ENCODE peak calls at places on chromosomes 1 and 21, in four cellular contexts. B is HepG2, O is GM12878, M is SK-N-SH. C is an unnamed sample.

GRCh38 chr1:174044418-174045222 is 22.5 kb upstream of the RC3H1 start:
- DNase-seq in O (no peak), M (no peak), B (no peak), C (no peak)

GRCh38 chr1:156436319-156437043 is 64.1 kb downstream of the MEF2D start:
- DNase-seq in M (no peak), B (no peak), O (no peak), C (no peak)

GRCh38 chr1:181206513-181206912 is 118.0 kb downstream of the IER5 start:
- DNase-seq in M (no peak), B (no peak), O (no peak), C (no peak)

GRCh38 chr1:4573521-4573920 is 80.9 kb upstream of the AJAP1 start:
- DNase-seq in M (no peak), O (no peak), B (no peak), C (no peak)

GRCh38 chr1:170665625-170666024 is 1.7 kb downstream of the PRRX1 start:
- DNase-seq in M (no peak), O (no peak), B (no peak), C (no peak)

GRCh38 chr1:17791055-17791390 is 35.9 kb downstream of the ACTL8 start:
- DNase-seq in M (no peak), O (no peak), B (no peak), C (no peak)

GRCh38 chr21:17538576-17538975 is 25.7 kb downstream of the CXADR start:
- DNase-seq in O (no peak), B (no peak), M (no peak), C (no peak)

GRCh38 chr21:26966978-26967913 is at the start of gene ADAMTS5:
- DNase-seq in O (no peak), B (no peak), M (peak; percentile 80), C (no peak)

GRCh38 chr1:96978867-96979266 is 257.3 kb downstream of the PTBP2 start:
- DNase-seq in B (no peak), M (no peak), O (no peak), C (no peak)
- TF ChIP-seq NFIC in B (no peak), M (no peak), O (no peak), C (no peak)

GRCh38 chr1:171807547-171807946 is 26.1 kb downstream of the METTL13 start:
- DNase-seq in B (no peak), O (no peak), M (no peak), C (no peak)

GRCh38 chr1:171816300-171816901 is 24.9 kb upstream of the DNM3 start:
- DNase-seq in M (no peak), B (no peak), O (no peak), C (no peak)

GRCh38 chr1:171814692-171815091 is 26.6 kb upstream of the DNM3 start:
- DNase-seq in M (no peak), B (no peak), O (no peak), C (no peak)

GRCh38 chr1:171809834-171810233 is 28.4 kb downstream of the METTL13 start:
- DNase-seq in M (no peak), B (no peak), O (no peak), C (no peak)

DNA sequence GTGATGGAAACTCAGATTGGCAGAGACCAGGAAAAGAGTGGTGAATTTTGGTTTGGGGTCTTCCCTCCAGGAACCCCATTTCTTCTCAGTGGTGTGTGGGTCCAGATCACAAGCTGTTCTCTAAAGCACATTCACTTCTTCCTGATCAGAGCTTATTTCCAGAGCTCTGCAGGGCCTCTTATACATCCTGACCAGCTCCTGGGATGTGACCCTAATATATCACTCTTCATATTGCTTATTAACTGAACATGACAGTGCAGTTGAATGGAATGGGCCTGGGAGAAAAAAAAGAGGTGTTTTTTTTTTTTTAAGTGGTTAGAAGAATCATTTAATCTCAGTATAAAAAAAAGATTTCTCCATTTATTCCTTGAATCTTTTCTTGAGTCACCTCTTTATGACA is 29.6 kb upstream of the DNM3 start:
- DNase-seq in M (no peak), O (no peak), B (no peak), C (no peak)
- TF ChIP-seq NFIC in M (no peak), O (no peak), B (no peak), C (no peak)

GRCh38 chr1:37274491-37274890 is 199.9 kb upstream of the ZC3H12A start:
- DNase-seq in O (no peak), M (no peak), B (no peak), C (no peak)
- TF ChIP-seq NFIC in O (no peak), M (no peak), B (no peak), C (no peak)

DNA sequence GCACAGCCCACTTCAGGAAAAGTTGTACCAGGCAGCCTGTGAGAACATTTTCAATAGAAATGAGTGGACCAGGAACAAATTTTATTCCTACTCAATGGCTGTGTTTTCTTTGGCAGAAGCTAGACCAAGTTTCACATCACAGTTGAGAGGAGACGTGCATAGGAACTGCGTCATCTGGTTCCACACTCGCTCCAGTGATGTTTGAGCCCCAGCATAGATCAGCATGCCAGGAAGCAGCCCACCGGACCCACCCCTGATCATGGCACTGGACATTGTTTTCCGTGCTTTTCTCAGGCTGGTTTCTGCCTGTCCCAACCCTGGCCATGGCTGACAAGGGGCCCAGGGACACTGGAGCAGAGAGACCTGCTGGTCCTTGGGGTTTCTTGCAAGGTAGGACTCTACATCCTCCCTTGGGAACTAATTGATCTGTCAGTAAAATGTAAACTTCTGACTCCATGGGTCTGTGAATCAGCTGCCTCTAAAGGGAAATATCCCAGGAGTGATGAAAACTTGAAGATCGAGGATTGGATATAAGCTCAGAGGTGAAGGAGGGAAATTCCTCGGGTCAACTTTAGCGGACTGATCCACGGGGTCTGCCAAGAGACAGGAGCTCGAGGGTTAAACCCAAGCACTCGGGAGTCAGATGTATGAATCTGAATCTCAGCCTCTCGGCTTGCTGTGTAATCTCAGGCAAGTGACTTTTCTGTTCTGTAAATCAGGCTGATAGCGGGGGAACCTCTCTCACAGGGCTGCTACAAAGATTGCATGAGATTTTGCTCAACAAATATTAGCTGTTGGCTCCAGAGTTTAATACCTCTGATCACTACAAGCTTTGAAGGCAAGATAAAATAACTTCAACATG is 35.7 kb downstream of the NEK2 start:
- DNase-seq in B (peak; percentile 78), O (no peak), M (no peak), C (no peak)
- TF ChIP-seq NFIC in B (no peak), O (no peak), M (peak; percentile 90), C (no peak)

GRCh38 chr1:21652101-21652936 is 16.8 kb downstream of the RAP1GAP start:
- DNase-seq in M (no peak), B (no peak), O (no peak), C (no peak)
- TF ChIP-seq NFIC in M (no peak), B (no peak), O (no peak), C (no peak)

DNA sequence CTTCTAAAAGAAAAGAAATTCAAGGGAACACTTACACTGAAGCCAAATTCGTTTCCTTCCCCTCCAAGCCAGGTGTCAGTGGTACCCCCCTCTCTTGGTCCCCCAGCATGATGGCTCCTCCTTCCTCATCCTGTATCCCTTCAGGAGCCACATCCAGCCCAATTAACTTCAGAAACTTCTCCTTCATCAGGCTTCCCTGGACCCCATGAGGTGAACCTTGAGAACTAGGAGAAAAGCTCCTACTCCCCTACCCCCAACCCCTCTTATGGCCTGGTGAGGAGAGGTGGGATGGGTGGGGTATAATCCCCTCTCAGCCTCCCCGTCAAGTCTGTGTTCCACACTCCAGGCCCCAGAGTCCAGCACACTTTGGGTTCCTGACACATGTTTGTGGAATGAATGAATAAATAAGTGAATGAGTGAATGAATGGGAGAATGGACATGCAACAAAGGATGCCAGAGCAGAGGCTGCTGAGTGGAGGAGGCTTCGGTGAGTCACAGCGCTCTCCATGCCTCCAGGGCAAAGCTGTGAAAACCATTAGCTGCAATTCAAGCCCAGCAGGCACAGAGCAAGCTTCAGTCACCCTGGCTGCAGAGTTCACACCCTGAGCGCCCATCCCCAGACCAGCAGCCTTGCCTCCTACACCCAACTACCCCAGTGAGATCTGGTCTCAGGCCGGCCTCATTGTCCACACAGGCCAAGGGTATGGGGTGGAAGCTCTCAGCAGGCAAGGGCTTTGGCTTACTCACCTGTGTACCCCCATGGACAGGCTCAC is 43.8 kb downstream of the BATF3 start:
- DNase-seq in O (no peak), B (no peak), M (no peak), C (no peak)
- TF ChIP-seq NFIC in O (no peak), B (no peak), M (no peak), C (no peak)

GRCh38 chr1:11179125-11179524 is 10.0 kb upstream of the ANGPTL7 start:
- DNase-seq in B (no peak), O (no peak), M (no peak), C (no peak)

GRCh38 chr1:11178021-11179015 is 10.8 kb upstream of the ANGPTL7 start:
- DNase-seq in O (no peak), B (no peak), M (no peak), C (no peak)

GRCh38 chr1:11176081-11176706 is 13.0 kb upstream of the ANGPTL7 start:
- DNase-seq in M (no peak), O (no peak), B (no peak), C (no peak)

GRCh38 chr1:11184973-11185372 is 4.2 kb upstream of the ANGPTL7 start:
- DNase-seq in O (no peak), B (no peak), M (no peak), C (no peak)

GRCh38 chr1:11180342-11180744 is 8.8 kb upstream of the ANGPTL7 start:
- DNase-seq in B (no peak), O (no peak), M (peak; percentile 72), C (no peak)
- TF ChIP-seq NFIC in B (no peak), O (no peak), M (peak; percentile 73), C (no peak)

GRCh38 chr1:164841723-164842465 is 282.9 kb downstream of the PBX1 start:
- DNase-seq in O (no peak), M (no peak), B (no peak), C (no peak)

GRCh38 chr1:164842891-164843290 is 283.9 kb downstream of the PBX1 start:
- DNase-seq in B (no peak), M (no peak), O (no peak), C (no peak)

GRCh38 chr1:164834641-164835040 is 275.7 kb downstream of the PBX1 start:
- DNase-seq in M (no peak), B (no peak), O (no peak), C (no peak)

GRCh38 chr1:164836614-164837018 is 277.6 kb downstream of the PBX1 start:
- DNase-seq in B (no peak), O (no peak), M (peak; percentile 2), C (no peak)

DNA sequence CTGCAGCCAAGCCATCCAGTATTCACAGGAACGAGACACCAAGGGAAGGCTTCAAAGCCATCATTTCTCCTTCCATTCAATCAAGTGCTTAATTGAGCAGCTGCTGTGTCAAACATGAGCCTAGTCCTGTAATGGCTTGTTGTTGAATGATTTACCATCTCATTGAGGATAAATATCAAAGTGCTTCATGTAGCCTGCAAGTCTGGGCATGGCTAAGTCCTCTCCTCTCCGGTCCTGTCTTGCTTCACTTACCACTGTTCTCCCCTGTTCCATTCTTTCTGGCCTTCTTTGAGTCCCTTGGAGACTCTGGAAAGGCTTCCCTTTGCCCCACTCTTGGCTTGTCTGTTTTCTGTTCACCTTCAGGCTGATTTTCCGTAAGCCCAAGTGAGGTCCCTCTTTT is 279.8 kb downstream of the PBX1 start:
- DNase-seq in O (no peak), M (no peak), B (no peak), C (no peak)
- TF ChIP-seq NFIC in O (no peak), M (no peak), B (no peak), C (no peak)